ENCODE peak calls at places on chromosomes 13 and 19, in nine cellular contexts. E, Z, S, B, T, L, R, Q and C are unnamed samples. For H3K36me3, the result is how much of the 10 kb centered on the place peaks cover.

GRCh38 chr19:47660435-47660832 is 51.5 kb downstream of the BICRA start:
- DNase-seq in E (no peak), Z (no peak), S (no peak), B (no peak), T (no peak), L (no peak), R (no peak), Q (no peak), C (no peak)

GRCh38 chr19:56692496-56692895 is 20.9 kb upstream of the ZNF835 start:
- DNase-seq in E (no peak), Z (no peak), S (no peak), B (no peak), T (no peak), L (no peak), R (no peak), Q (peak), C (no peak)

GRCh38 chr19:33375760-33376159 is 2.3 kb downstream of the CEBPG start:
- DNase-seq in E (no peak), Z (no peak), S (no peak), B (no peak), T (no peak), L (no peak), R (no peak), Q (no peak), C (no peak)

GRCh38 chr19:54325194-54325621 is 12.2 kb upstream of the LILRA5 start:
- DNase-seq in E (peak), Z (no peak), S (no peak), B (no peak), T (no peak), L (peak), R (no peak), Q (peak), C (no peak)

GRCh38 chr19:51341976-51342580 is at the start of gene VSIG10L:
- DNase-seq in E (no peak), Z (no peak), S (no peak), B (no peak), T (no peak), L (no peak), R (peak), Q (no peak), C (no peak)

GRCh38 chr19:16249826-16250434 is 52.2 kb downstream of the AP1M1 start:
- DNase-seq in E (no peak), Z (no peak), S (no peak), B (no peak), T (no peak), L (no peak), R (no peak), Q (no peak), C (no peak)

GRCh38 chr19:14767466-14767971 is 10.8 kb downstream of the ADGRE2 start:
- DNase-seq in E (no peak), Z (peak), S (no peak), B (no peak), T (no peak), L (no peak), R (no peak), Q (no peak), C (no peak)

GRCh38 chr13:94620286-94620896 is 18.7 kb downstream of the GPR180 start:
- DNase-seq in E (no peak), Z (no peak), S (no peak), B (no peak), T (no peak), L (peak), R (no peak), Q (peak), C (peak)

GRCh38 chr13:31012285-31013024 is 80.0 kb downstream of the TEX26 start:
- DNase-seq in E (no peak), Z (no peak), S (no peak), B (no peak), T (no peak), L (peak), R (no peak), Q (no peak), C (no peak)

GRCh38 chr13:46614582-46614981 is 61.6 kb downstream of the LRCH1 start:
- DNase-seq in E (no peak), Z (no peak), S (no peak), B (no peak), T (no peak), L (peak), R (no peak), Q (no peak), C (no peak)

GRCh38 chr13:37139356-37139755 is 33.9 kb upstream of the CSNK1A1L start:
- DNase-seq in E (no peak), Z (no peak), S (no peak), B (no peak), T (no peak), L (no peak), R (no peak), Q (no peak), C (no peak)

GRCh38 chr13:37138169-37138568 is 32.7 kb upstream of the CSNK1A1L start:
- DNase-seq in E (no peak), Z (no peak), S (no peak), B (no peak), T (no peak), L (no peak), R (no peak), Q (no peak), C (no peak)

GRCh38 chr13:37143901-37144300 is 38.4 kb upstream of the CSNK1A1L start:
- DNase-seq in E (no peak), Z (no peak), S (no peak), B (no peak), T (no peak), L (peak), R (no peak), Q (no peak), C (no peak)

GRCh38 chr13:37138917-37139316 is 33.5 kb upstream of the CSNK1A1L start:
- DNase-seq in E (no peak), Z (no peak), S (no peak), B (no peak), T (no peak), L (no peak), R (no peak), Q (no peak), C (no peak)

DNA sequence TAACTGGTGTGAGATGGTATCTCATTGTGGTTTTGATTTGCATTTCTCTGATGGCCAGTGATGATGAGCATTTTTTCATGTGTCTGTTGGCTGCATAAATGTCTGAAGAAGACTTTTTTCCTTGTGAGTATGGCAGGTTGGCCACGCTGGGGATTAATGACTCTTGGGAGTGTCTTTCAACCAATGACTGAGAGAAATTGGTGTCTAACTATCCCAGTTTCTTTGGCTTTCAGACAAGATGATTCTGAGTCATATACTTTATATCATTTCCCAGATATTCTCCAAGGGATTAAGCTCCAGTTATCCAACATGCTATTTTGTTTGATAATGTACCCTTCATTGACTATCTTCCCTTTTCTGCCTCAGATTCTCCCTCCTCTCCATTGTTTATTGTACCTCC is 35.5 kb upstream of the CSNK1A1L start:
- DNase-seq in E (no peak), Z (no peak), S (no peak), B (no peak), T (no peak), L (no peak), R (no peak), Q (no peak), C (no peak)
- H3K36me3 ChIP-seq in E (under half), Z (under half), S (under half), B (under half), T (under half), L (under half), R (under half), Q (under half), C (under half)

DNA sequence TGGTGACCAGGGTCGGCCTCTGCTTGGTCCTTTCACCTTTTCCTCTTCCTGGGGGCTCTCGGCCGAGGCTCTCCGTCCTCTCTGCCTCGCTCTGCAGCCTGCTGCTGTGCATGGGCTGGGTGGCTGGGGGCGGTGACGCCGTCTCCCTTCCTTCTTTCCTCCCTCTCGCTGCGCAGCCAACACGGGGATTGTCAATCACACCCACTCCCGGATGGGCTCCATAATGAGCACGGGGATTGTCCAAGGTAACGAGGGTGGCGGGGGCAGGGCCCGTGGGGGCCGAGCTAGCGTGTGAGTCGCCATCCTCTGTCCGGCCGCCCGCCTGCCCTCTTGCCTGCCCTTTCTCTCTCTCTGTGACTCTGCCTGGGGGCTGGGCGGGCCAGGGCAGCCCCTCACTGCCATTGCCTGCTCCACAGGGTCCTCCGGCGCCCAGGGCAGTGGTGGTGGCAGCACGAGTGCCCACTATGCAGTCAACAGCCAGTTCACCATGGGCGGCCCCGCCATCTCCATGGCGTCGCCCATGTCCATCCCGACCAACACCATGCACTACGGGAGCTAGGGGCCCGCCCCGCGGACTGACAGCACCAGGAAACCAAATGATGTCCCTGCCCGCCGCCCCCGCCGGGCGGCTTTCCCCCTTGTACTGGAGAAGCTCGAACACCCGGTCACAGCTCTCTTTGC is 7.1 kb downstream of the YIPF2 start:
- DNase-seq in E (no peak), Z (no peak), S (no peak), B (no peak), T (no peak), L (no peak), R (no peak), Q (no peak), C (no peak)
- TF ChIP-seq POLR2A in E (no peak), Z (no peak), S (no peak), B (no peak), T (no peak), L (no peak), R (no peak), Q (no peak), C (no peak)

GRCh38 chr19:2764945-2765344 is 18.1 kb downstream of the SGTA start:
- DNase-seq in E (no peak), Z (no peak), S (no peak), B (no peak), T (no peak), L (no peak), R (no peak), Q (no peak), C (no peak)
- H3K36me3 ChIP-seq in E (under half), Z (half or more), S (under half), B (half or more), T (half or more), L (under half), R (under half), Q (under half), C (half or more)

GRCh38 chr13:73325351-73326214 is 266.8 kb downstream of the KLF5 start:
- DNase-seq in E (no peak), Z (no peak), S (no peak), B (no peak), T (no peak), L (peak), R (no peak), Q (peak), C (no peak)

GRCh38 chr13:73331556-73331955 is 272.8 kb downstream of the KLF5 start:
- DNase-seq in E (no peak), Z (no peak), S (no peak), B (no peak), T (no peak), L (no peak), R (no peak), Q (no peak), C (no peak)

GRCh38 chr13:73327579-73327978 is 268.8 kb downstream of the KLF5 start:
- DNase-seq in E (no peak), Z (no peak), S (no peak), B (no peak), T (no peak), L (no peak), R (no peak), Q (no peak), C (no peak)

GRCh38 chr13:73326215-73326558 is 267.4 kb downstream of the KLF5 start:
- DNase-seq in E (no peak), Z (no peak), S (no peak), B (no peak), T (no peak), L (no peak), R (no peak), Q (no peak), C (no peak)

GRCh38 chr13:73329355-73329754 is 270.6 kb downstream of the KLF5 start:
- DNase-seq in E (no peak), Z (no peak), S (no peak), B (no peak), T (no peak), L (no peak), R (no peak), Q (no peak), C (no peak)
- TF ChIP-seq POLR2A in E (no peak), Z (no peak), S (no peak), B (no peak), T (no peak), L (no peak), R (no peak), Q (no peak), C (no peak)

GRCh38 chr19:44875666-44876418 is 15.2 kb upstream of the TOMM40 start:
- DNase-seq in E (no peak), Z (no peak), S (no peak), B (no peak), T (no peak), L (no peak), R (no peak), Q (peak), C (no peak)

GRCh38 chr19:44876930-44877530 is 14.0 kb upstream of the TOMM40 start:
- DNase-seq in E (no peak), Z (no peak), S (no peak), B (no peak), T (no peak), L (no peak), R (no peak), Q (no peak), C (no peak)

GRCh38 chr19:44879309-44880065 is 11.6 kb upstream of the TOMM40 start:
- DNase-seq in E (no peak), Z (no peak), S (no peak), B (no peak), T (no peak), L (no peak), R (no peak), Q (no peak), C (peak)

GRCh38 chr19:44882063-44882462 is 9.0 kb upstream of the TOMM40 start:
- DNase-seq in E (no peak), Z (no peak), S (no peak), B (no peak), T (no peak), L (no peak), R (no peak), Q (no peak), C (no peak)

GRCh38 chr19:44878119-44878865 is 12.8 kb upstream of the TOMM40 start:
- DNase-seq in E (no peak), Z (no peak), S (no peak), B (no peak), T (no peak), L (no peak), R (no peak), Q (no peak), C (peak)
- H3K36me3 ChIP-seq in E (under half), Z (half or more), S (under half), B (half or more), T (half or more), L (under half), R (under half), Q (under half), C (under half)

GRCh38 chr19:19316082-19316481 is 4.2 kb downstream of the SUGP1 start:
- DNase-seq in E (no peak), Z (no peak), S (no peak), B (no peak), T (no peak), L (no peak), R (no peak), Q (no peak), C (no peak)

GRCh38 chr19:19321143-19321577 is 531 bp downstream of the MAU2 start:
- DNase-seq in E (no peak), Z (no peak), S (no peak), B (no peak), T (no peak), L (peak), R (no peak), Q (no peak), C (no peak)

GRCh38 chr19:19319725-19320361 is 466 bp downstream of the SUGP1 start:
- DNase-seq in E (no peak), Z (no peak), S (no peak), B (no peak), T (no peak), L (no peak), R (no peak), Q (no peak), C (no peak)

GRCh38 chr19:19324059-19324755 is 3.6 kb downstream of the MAU2 start:
- DNase-seq in E (no peak), Z (no peak), S (no peak), B (no peak), T (no peak), L (no peak), R (no peak), Q (no peak), C (peak)

GRCh38 chr19:19320362-19321142 is at the start of the genes MAU2 and SUGP1:
- DNase-seq in E (peak), Z (peak), S (peak), B (peak), T (peak), L (peak), R (peak), Q (peak), C (peak)
- TF ChIP-seq POLR2A in E (no peak), Z (no peak), S (no peak), B (peak), T (no peak), L (peak), R (peak), Q (peak), C (no peak)

DNA sequence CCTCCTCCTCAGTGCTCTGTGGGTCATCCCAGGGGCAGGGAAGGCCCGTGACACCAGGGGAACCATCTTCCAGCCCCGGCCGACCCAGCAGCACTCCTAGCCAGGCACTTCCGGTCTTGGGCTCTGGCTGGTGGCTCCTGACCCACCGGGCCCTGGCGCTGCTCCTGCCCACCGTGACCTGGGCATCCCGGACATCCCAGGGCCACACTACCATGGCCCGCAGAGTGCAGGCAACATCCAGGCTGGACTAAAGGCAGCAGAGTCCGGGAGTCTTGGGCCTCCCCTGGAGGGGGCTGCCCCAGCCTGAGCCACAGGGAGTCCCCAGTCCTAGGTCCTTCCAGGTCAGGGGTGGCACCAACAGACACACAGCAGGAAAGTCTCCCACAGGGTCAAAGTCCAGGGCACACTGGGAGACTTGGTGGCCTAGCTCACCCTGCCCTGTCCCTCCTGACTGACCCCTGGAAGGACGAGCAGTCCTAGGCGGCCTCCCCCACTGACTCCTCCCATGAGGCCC is 10.8 kb downstream of the LSM4 start:
- DNase-seq in E (no peak), Z (no peak), S (no peak), B (no peak), T (no peak), L (no peak), R (no peak), Q (peak), C (no peak)
- H3K36me3 ChIP-seq in E (under half), Z (half or more), S (under half), B (half or more), T (half or more), L (under half), R (under half), Q (under half), C (under half)

GRCh38 chr19:44903602-44904425 is 1.8 kb upstream of the APOE start:
- DNase-seq in E (peak), Z (peak), S (peak), B (no peak), T (peak), L (peak), R (peak), Q (peak), C (peak)
- TF ChIP-seq POLR2A in E (no peak), Z (no peak), S (no peak), B (no peak), T (no peak), L (peak), R (no peak), Q (no peak), C (no peak)

GRCh38 chr13:107258599-107259187 is 690.8 kb upstream of the ARGLU1 start:
- DNase-seq in E (no peak), Z (no peak), S (no peak), B (no peak), T (no peak), L (peak), R (no peak), Q (no peak), C (no peak)
- H3K36me3 ChIP-seq in E (under half), Z (under half), S (under half), B (under half), T (under half), L (under half), R (under half), Q (under half), C (under half)